ENCODE peak calls at places on chromosomes 11 and 22, in nine cellular contexts. Y is stimulated activated CD4-positive, alpha-beta T cell treated with anti-CD3 and anti-CD28 coated beads, TNF-alpha, amount 100 ng/mL, for 48 hours; W is cardiac muscle cell; H is GM23338; A is stimulated activated CD8-positive, alpha-beta memory T cell treated with anti-CD3 and anti-CD28 coated beads, Interleukin-4, amount 100 ng/mL, for 1 hour; Q is RWPE1; B is thoracic aorta; M is HFFc6; I is Peyer's patch. L is an unnamed sample.

GRCh38 chr11:9600651-9601040 is 27.2 kb downstream of the WEE1 start:
- DNase-seq in Y (no peak), W (no peak), H (no peak), A (no peak), Q (peak), B (no peak), M (no peak), I (no peak), L (no peak)

GRCh38 chr11:65036931-65037330 is 4.1 kb upstream of the SAC3D1 start:
- DNase-seq in Y (no peak), W (no peak), H (no peak), A (no peak), Q (no peak), B (no peak), M (no peak), I (no peak), L (no peak)

GRCh38 chr11:118342503-118343161 is at the start of gene CD3D:
- DNase-seq in Y (peak), W (no peak), H (peak), A (peak), Q (no peak), B (no peak), M (no peak), I (no peak), L (peak)

GRCh38 chr11:19766206-19766605 is 53.6 kb downstream of the NAV2 start:
- DNase-seq in Y (no peak), W (no peak), H (no peak), A (no peak), Q (no peak), B (no peak), M (peak), I (no peak), L (no peak)

GRCh38 chr22:17580461-17581031 is 17.2 kb downstream of the SLC25A18 start:
- DNase-seq in Y (no peak), W (peak), H (peak), A (no peak), Q (no peak), B (no peak), M (no peak), I (no peak), L (no peak)

GRCh38 chr11:129828301-129828836 is 12.7 kb downstream of the TMEM45B start:
- DNase-seq in Y (no peak), W (peak), H (no peak), A (no peak), Q (no peak), B (no peak), M (no peak), I (no peak), L (no peak)

GRCh38 chr11:71139516-71140205 is 112.7 kb downstream of the SHANK2 start:
- DNase-seq in Y (no peak), W (peak), H (no peak), A (no peak), Q (no peak), B (no peak), M (no peak), I (no peak), L (no peak)

GRCh38 chr11:38553033-38553432 is 1955.0 kb upstream of the RAG2 start:
- DNase-seq in Y (no peak), W (no peak), H (no peak), A (no peak), Q (no peak), B (no peak), M (no peak), I (no peak), L (no peak)

GRCh38 chr11:115761817-115762216 is 257.6 kb upstream of the CADM1 start:
- DNase-seq in Y (no peak), W (no peak), H (no peak), A (no peak), Q (no peak), B (no peak), M (no peak), I (no peak), L (no peak)

GRCh38 chr22:26535499-26535898 is 23.2 kb upstream of the TFIP11 start:
- DNase-seq in Y (no peak), W (no peak), H (no peak), A (no peak), Q (no peak), B (no peak), M (no peak), I (no peak), L (no peak)

GRCh38 chr22:44455963-44456358 is 42.1 kb downstream of the RTL6 start:
- DNase-seq in Y (no peak), W (no peak), H (no peak), A (no peak), Q (no peak), B (no peak), M (no peak), I (peak), L (no peak)

GRCh38 chr11:72511393-72512047 is 77.2 kb upstream of the CLPB start:
- DNase-seq in Y (no peak), W (no peak), H (no peak), A (no peak), Q (no peak), B (no peak), M (no peak), I (no peak), L (no peak)

GRCh38 chr11:126403658-126404057 is 48.2 kb downstream of the ST3GAL4 start:
- DNase-seq in Y (no peak), W (no peak), H (no peak), A (no peak), Q (peak), B (no peak), M (no peak), I (no peak), L (no peak)

GRCh38 chr11:45757672-45758071 is 47.3 kb upstream of the SLC35C1 start:
- DNase-seq in Y (no peak), W (no peak), H (no peak), A (no peak), Q (no peak), B (no peak), M (no peak), I (no peak), L (no peak)

GRCh38 chr11:456533-456932 is 6.5 kb downstream of the PTDSS2 start:
- DNase-seq in Y (peak), W (no peak), H (no peak), A (no peak), Q (no peak), B (no peak), M (no peak), I (no peak), L (no peak)

GRCh38 chr11:62555464-62556092 is 9.0 kb upstream of the AHNAK start:
- DNase-seq in Y (no peak), W (no peak), H (peak), A (no peak), Q (no peak), B (no peak), M (no peak), I (no peak), L (peak)

GRCh38 chr22:49883294-49883640 is 29.6 kb downstream of the ZBED4 start:
- DNase-seq in Y (no peak), W (no peak), H (no peak), A (no peak), Q (no peak), B (no peak), M (no peak), I (no peak), L (no peak)

GRCh38 chr11:94151311-94151710 is 22.7 kb downstream of the PANX1 start:
- DNase-seq in Y (no peak), W (no peak), H (no peak), A (no peak), Q (no peak), B (no peak), M (peak), I (no peak), L (no peak)

L was measured in T-helper 17 cell.